ENCODE peak calls at places on chromosomes 2 and 18, in four cellular contexts. One of them, this sample, is unnamed.

GRCh38 chr2:168601739-168602138 is 145.7 kb downstream of the CERS6 start:
- DNase-seq in activated naive CD8-positive, alpha-beta T cell treated with anti-CD3 and anti-CD28 coated beads for 36 hours: no peak
- DNase-seq in heart right ventricle: no peak
- DNase-seq in small intestine: no peak
- DNase-seq in this sample: no peak

GRCh38 chr2:146481629-146482028 is 1363.2 kb upstream of the ACVR2A start:
- DNase-seq in activated naive CD8-positive, alpha-beta T cell treated with anti-CD3 and anti-CD28 coated beads for 36 hours: no peak
- DNase-seq in heart right ventricle: no peak
- DNase-seq in small intestine: no peak
- DNase-seq in this sample: no peak

GRCh38 chr2:143063612-143064200 is 65.5 kb upstream of the ARHGAP15 start:
- DNase-seq in activated naive CD8-positive, alpha-beta T cell treated with anti-CD3 and anti-CD28 coated beads for 36 hours: no peak
- DNase-seq in heart right ventricle: no peak
- DNase-seq in small intestine: no peak
- DNase-seq in this sample: no peak

GRCh38 chr2:163570391-163570790 is 165.4 kb downstream of the FIGN start:
- DNase-seq in activated naive CD8-positive, alpha-beta T cell treated with anti-CD3 and anti-CD28 coated beads for 36 hours: no peak
- DNase-seq in heart right ventricle: no peak
- DNase-seq in small intestine: no peak
- DNase-seq in this sample: no peak

GRCh38 chr2:138572318-138572717 is 70.7 kb downstream of the SPOPL start:
- DNase-seq in activated naive CD8-positive, alpha-beta T cell treated with anti-CD3 and anti-CD28 coated beads for 36 hours: no peak
- DNase-seq in heart right ventricle: no peak
- DNase-seq in small intestine: no peak
- DNase-seq in this sample: no peak

GRCh38 chr2:24822049-24822706 is 29.0 kb downstream of the CENPO start:
- DNase-seq in activated naive CD8-positive, alpha-beta T cell treated with anti-CD3 and anti-CD28 coated beads for 36 hours: no peak
- DNase-seq in heart right ventricle: no peak
- DNase-seq in small intestine: no peak
- DNase-seq in this sample: peak

GRCh38 chr2:213306320-213306942 is 22.2 kb downstream of the SPAG16 start:
- DNase-seq in activated naive CD8-positive, alpha-beta T cell treated with anti-CD3 and anti-CD28 coated beads for 36 hours: no peak
- DNase-seq in heart right ventricle: peak
- DNase-seq in small intestine: peak
- DNase-seq in this sample: no peak

GRCh38 chr2:96356889-96357288 is 21.3 kb downstream of the NCAPH start:
- DNase-seq in activated naive CD8-positive, alpha-beta T cell treated with anti-CD3 and anti-CD28 coated beads for 36 hours: no peak
- DNase-seq in heart right ventricle: peak
- DNase-seq in small intestine: no peak
- DNase-seq in this sample: no peak

GRCh38 chr18:3029215-3029972 is 16.4 kb upstream of the LPIN2 start:
- DNase-seq in activated naive CD8-positive, alpha-beta T cell treated with anti-CD3 and anti-CD28 coated beads for 36 hours: no peak
- DNase-seq in heart right ventricle: no peak
- DNase-seq in small intestine: peak
- DNase-seq in this sample: no peak

GRCh38 chr2:101140237-101140636 is 10.9 kb downstream of the TBC1D8 start:
- DNase-seq in activated naive CD8-positive, alpha-beta T cell treated with anti-CD3 and anti-CD28 coated beads for 36 hours: no peak
- DNase-seq in heart right ventricle: no peak
- DNase-seq in small intestine: no peak
- DNase-seq in this sample: no peak

GRCh38 chr2:236691799-236692167 is 122.2 kb downstream of the ACKR3 start:
- DNase-seq in activated naive CD8-positive, alpha-beta T cell treated with anti-CD3 and anti-CD28 coated beads for 36 hours: no peak
- DNase-seq in heart right ventricle: no peak
- DNase-seq in small intestine: no peak
- DNase-seq in this sample: no peak

GRCh38 chr2:10765461-10765860 is 44.0 kb downstream of the ATP6V1C2 start:
- DNase-seq in activated naive CD8-positive, alpha-beta T cell treated with anti-CD3 and anti-CD28 coated beads for 36 hours: no peak
- DNase-seq in heart right ventricle: no peak
- DNase-seq in small intestine: peak
- DNase-seq in this sample: no peak

GRCh38 chr18:35378206-35378795 is 1.2 kb upstream of the ZNF396 start:
- DNase-seq in activated naive CD8-positive, alpha-beta T cell treated with anti-CD3 and anti-CD28 coated beads for 36 hours: no peak
- DNase-seq in heart right ventricle: no peak
- DNase-seq in small intestine: no peak
- DNase-seq in this sample: no peak

GRCh38 chr2:112749755-112750559 is 14.5 kb downstream of the CKAP2L start:
- DNase-seq in activated naive CD8-positive, alpha-beta T cell treated with anti-CD3 and anti-CD28 coated beads for 36 hours: peak
- DNase-seq in heart right ventricle: peak
- DNase-seq in small intestine: peak
- DNase-seq in this sample: peak

GRCh38 chr2:142853912-142854311 is 23.6 kb upstream of the KYNU start:
- DNase-seq in activated naive CD8-positive, alpha-beta T cell treated with anti-CD3 and anti-CD28 coated beads for 36 hours: no peak
- DNase-seq in heart right ventricle: no peak
- DNase-seq in small intestine: no peak
- DNase-seq in this sample: no peak

GRCh38 chr2:8090748-8091700 is 590.8 kb upstream of the ID2 start:
- DNase-seq in activated naive CD8-positive, alpha-beta T cell treated with anti-CD3 and anti-CD28 coated beads for 36 hours: peak
- DNase-seq in heart right ventricle: peak
- DNase-seq in small intestine: peak
- DNase-seq in this sample: no peak